ENCODE peak calls at places on chromosomes 4 and X, in eight cellular contexts. K is breast epithelium, O is ovary, S is kidney, V is HFFc6, Q is heart left ventricle, N is left ventricle myocardium inferior, J is nephron progenitor cell. F is an unnamed sample.

GRCh38 chrX:20378291-20378920 is 111.7 kb upstream of the RPS6KA3 start:
- DNase-seq in K (no peak), O (no peak), S (no peak), V (peak), Q (no peak), N (no peak), J (no peak), F (no peak)

GRCh38 chr4:123479944-123480343 is 83.3 kb downstream of the SPRY1 start:
- DNase-seq in K (no peak), O (no peak), S (no peak), V (no peak), Q (no peak), N (no peak), J (no peak), F (no peak)

GRCh38 chr4:38180456-38180855 is 220.3 kb downstream of the PTTG2 start:
- DNase-seq in K (no peak), O (no peak), S (no peak), V (no peak), Q (no peak), N (no peak), J (no peak), F (no peak)

GRCh38 chrX:134396174-134396573 is 63.8 kb upstream of the HPRT1 start:
- DNase-seq in K (no peak), O (no peak), S (no peak), V (peak), Q (no peak), N (no peak), J (no peak), F (no peak)

GRCh38 chr4:45147866-45148265 is 421.5 kb upstream of the GNPDA2 start:
- DNase-seq in K (no peak), O (no peak), S (no peak), V (no peak), Q (no peak), N (no peak), J (no peak), F (no peak)

GRCh38 chr4:136150046-136150445 is 1382.2 kb downstream of the PCDH18 start:
- DNase-seq in K (no peak), O (no peak), S (no peak), V (no peak), Q (no peak), N (no peak), J (no peak), F (no peak)

GRCh38 chrX:3161686-3162085 is 120.4 kb downstream of the ARSF start:
- DNase-seq in K (no peak), O (no peak), S (no peak), V (peak), Q (no peak), N (no peak), J (no peak), F (no peak)

GRCh38 chr4:159008671-159009070 is 94.2 kb upstream of the RAPGEF2 start:
- DNase-seq in K (no peak), O (no peak), S (no peak), V (no peak), Q (no peak), N (no peak), J (no peak), F (no peak)

GRCh38 chr4:175339100-175339707 is 421.0 kb downstream of the ADAM29 start:
- DNase-seq in K (no peak), O (no peak), S (no peak), V (peak), Q (no peak), N (no peak), J (no peak), F (no peak)

GRCh38 chrX:102712967-102713677 is 874 bp downstream of the GPRASP2 start:
- DNase-seq in K (peak), O (peak), S (no peak), V (peak), Q (peak), N (peak), J (peak), F (no peak)

GRCh38 chr4:75634281-75634680 is 4.0 kb upstream of the CDKL2 start:
- DNase-seq in K (no peak), O (no peak), S (no peak), V (no peak), Q (no peak), N (no peak), J (no peak), F (no peak)

GRCh38 chr4:123017636-123018390 is 95.4 kb upstream of the NUDT6 start:
- DNase-seq in K (no peak), O (no peak), S (no peak), V (peak), Q (no peak), N (no peak), J (no peak), F (no peak)

GRCh38 chr4:184437565-184437964 is 36.8 kb downstream of the IRF2 start:
- DNase-seq in K (no peak), O (no peak), S (no peak), V (no peak), Q (no peak), N (no peak), J (no peak), F (no peak)

GRCh38 chr4:88275516-88275915 is 8.8 kb downstream of the PPM1K start:
- DNase-seq in K (no peak), O (no peak), S (no peak), V (no peak), Q (no peak), N (no peak), J (no peak), F (no peak)

GRCh38 chrX:47358387-47359065 is 11.9 kb upstream of the ZNF157 start:
- DNase-seq in K (no peak), O (no peak), S (no peak), V (no peak), Q (no peak), N (no peak), J (no peak), F (no peak)

GRCh38 chr4:76639292-76639691 is 204.3 kb downstream of the SHROOM3 start:
- DNase-seq in K (no peak), O (no peak), S (no peak), V (no peak), Q (no peak), N (no peak), J (no peak), F (no peak)

GRCh38 chr4:5749568-5749967 is 38.6 kb downstream of the EVC start:
- DNase-seq in K (no peak), O (no peak), S (no peak), V (no peak), Q (no peak), N (no peak), J (no peak), F (no peak)

DNA sequence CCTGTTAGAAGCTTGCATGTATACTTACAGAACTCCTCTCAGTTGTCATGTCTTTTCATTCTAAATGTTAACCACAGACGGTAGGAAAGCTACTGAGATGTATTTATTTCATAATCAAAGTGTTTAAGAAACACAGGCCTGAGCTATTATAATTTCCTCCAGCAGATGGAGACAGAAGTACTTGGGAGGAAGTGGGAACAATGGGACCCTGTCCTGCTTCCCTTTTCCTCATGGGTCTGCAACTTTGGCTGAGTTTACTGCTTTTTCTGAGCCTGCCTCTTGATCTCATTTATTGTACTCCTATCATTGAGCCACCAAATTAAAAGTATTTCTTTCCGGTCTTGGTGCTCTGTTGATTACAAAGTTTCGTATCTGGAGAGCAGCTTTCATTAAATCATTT is 67.7 kb upstream of the SPANXN2 start:
- DNase-seq in K (no peak), O (no peak), S (no peak), V (no peak), Q (no peak), N (no peak), J (peak), F (no peak)
- TF ChIP-seq CTCF in K (peak), O (no peak), S (peak), V (peak), Q (no peak), N (no peak), J (peak), F (no peak)

DNA sequence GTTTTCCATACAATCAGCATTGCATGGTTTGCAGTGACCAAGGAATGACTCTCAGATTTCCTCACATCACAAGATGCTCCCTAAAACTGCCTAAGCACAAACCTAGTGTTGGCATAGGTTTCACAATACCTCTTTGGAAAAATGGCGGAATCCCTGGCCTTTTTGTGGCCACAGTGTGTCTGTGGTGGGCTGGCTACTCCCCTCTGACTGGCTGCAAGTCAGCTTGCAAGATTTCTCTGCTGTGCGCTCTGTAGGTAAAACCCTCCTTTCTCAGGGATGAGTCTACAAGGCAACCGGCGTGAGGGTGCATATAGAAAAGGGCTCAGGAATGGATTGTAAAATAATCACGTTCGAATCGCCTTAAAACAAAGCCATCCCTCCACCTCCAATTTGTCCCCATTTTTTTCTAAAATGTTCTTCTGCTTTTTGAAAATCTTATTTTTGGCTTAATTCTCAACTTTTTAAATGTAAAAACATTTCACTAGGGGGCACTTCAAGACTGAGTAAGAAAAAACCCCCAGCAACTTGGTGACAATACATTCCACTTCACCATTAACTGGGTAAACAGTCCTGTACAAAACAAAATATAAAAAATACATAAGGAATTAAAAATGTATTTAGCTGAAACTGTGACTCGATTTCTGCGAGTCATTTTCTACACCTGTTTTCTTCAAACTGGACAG is 235.6 kb downstream of the STIM2 start:
- DNase-seq in K (no peak), O (no peak), S (no peak), V (no peak), Q (no peak), N (no peak), J (no peak), F (no peak)
- TF ChIP-seq CTCF in K (no peak), O (no peak), S (no peak), V (peak), Q (no peak), N (no peak), J (no peak), F (no peak)

GRCh38 chr4:138555107-138555506 is 313.0 kb upstream of the SLC7A11 start:
- DNase-seq in K (no peak), O (no peak), S (no peak), V (no peak), Q (no peak), N (no peak), J (no peak), F (no peak)

GRCh38 chr4:138558886-138559285 is 316.7 kb upstream of the SLC7A11 start:
- DNase-seq in K (no peak), O (no peak), S (no peak), V (no peak), Q (no peak), N (no peak), J (no peak), F (no peak)

GRCh38 chr4:138553001-138553845 is 311.1 kb upstream of the SLC7A11 start:
- DNase-seq in K (no peak), O (no peak), S (peak), V (no peak), Q (no peak), N (no peak), J (no peak), F (no peak)

GRCh38 chr4:138560448-138560847 is 318.3 kb upstream of the SLC7A11 start:
- DNase-seq in K (no peak), O (no peak), S (no peak), V (no peak), Q (no peak), N (no peak), J (no peak), F (no peak)

GRCh38 chr4:138555584-138555983 is 313.4 kb upstream of the SLC7A11 start:
- DNase-seq in K (no peak), O (no peak), S (no peak), V (peak), Q (no peak), N (no peak), J (no peak), F (no peak)
- TF ChIP-seq CTCF in K (no peak), O (no peak), S (no peak), V (peak), Q (no peak), N (no peak), J (no peak), F (no peak)

DNA sequence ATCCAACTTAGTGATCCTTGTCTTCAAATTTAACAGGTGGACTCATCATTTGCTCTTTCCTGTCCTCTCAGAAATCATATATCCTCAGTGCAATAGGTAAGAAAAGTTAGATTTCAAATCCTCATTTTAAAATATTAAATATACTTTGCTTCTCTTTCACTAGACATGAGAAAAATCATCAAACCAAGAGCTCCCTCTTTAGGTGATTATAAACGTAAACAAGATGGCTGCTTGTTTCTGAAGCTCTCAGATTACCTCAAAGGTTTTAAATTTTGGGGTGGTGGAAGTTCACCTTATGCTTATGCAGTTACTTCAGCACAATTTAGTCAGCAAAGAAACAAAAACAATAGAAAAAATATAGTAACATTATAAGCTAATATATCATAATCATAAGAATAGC is 27.3 kb downstream of the CSN3 start:
- DNase-seq in K (no peak), O (no peak), S (no peak), V (no peak), Q (no peak), N (no peak), J (no peak), F (no peak)
- TF ChIP-seq CTCF in K (no peak), O (no peak), S (no peak), V (no peak), Q (no peak), N (no peak), J (no peak), F (no peak)

GRCh38 chrX:70424801-70425200 is 1.7 kb downstream of the GDPD2 start:
- DNase-seq in K (no peak), O (no peak), S (no peak), V (no peak), Q (no peak), N (no peak), J (no peak), F (no peak)
- TF ChIP-seq CTCF in K (no peak), O (no peak), S (no peak), V (no peak), Q (no peak), N (no peak), J (no peak), F (no peak)

GRCh38 chrX:155148724-155149537 is 67.3 kb upstream of the VBP1 start:
- DNase-seq in K (no peak), O (no peak), S (no peak), V (peak), Q (no peak), N (no peak), J (peak), F (no peak)
- TF ChIP-seq CTCF in K (no peak), O (peak), S (peak), V (peak), Q (peak), N (peak), J (peak), F (no peak)

GRCh38 chr4:13184199-13184598 is 299.9 kb downstream of the RAB28 start:
- DNase-seq in K (no peak), O (no peak), S (no peak), V (no peak), Q (no peak), N (no peak), J (no peak), F (no peak)
- TF ChIP-seq CTCF in K (no peak), O (no peak), S (no peak), V (no peak), Q (no peak), N (no peak), J (no peak), F (no peak)

GRCh38 chrX:70969635-70970481 is 39.0 kb upstream of the SLC7A3 start:
- DNase-seq in K (no peak), O (no peak), S (no peak), V (no peak), Q (no peak), N (no peak), J (no peak), F (no peak)

GRCh38 chrX:70973221-70973620 is 42.3 kb upstream of the SLC7A3 start:
- DNase-seq in K (no peak), O (no peak), S (no peak), V (no peak), Q (no peak), N (no peak), J (no peak), F (no peak)

GRCh38 chrX:70970482-70970999 is 39.6 kb upstream of the SLC7A3 start:
- DNase-seq in K (no peak), O (no peak), S (no peak), V (peak), Q (no peak), N (no peak), J (no peak), F (no peak)
- TF ChIP-seq CTCF in K (no peak), O (no peak), S (peak), V (peak), Q (no peak), N (peak), J (peak), F (no peak)

GRCh38 chrX:74104356-74105065 is 199.5 kb upstream of the ZCCHC13 start:
- DNase-seq in K (no peak), O (no peak), S (no peak), V (peak), Q (no peak), N (no peak), J (no peak), F (no peak)
- TF ChIP-seq CTCF in K (no peak), O (no peak), S (no peak), V (no peak), Q (no peak), N (no peak), J (no peak), F (no peak)

F was measured in omental fat pad.